ENCODE peak calls at places on chromosomes 6 and 20, in five cellular contexts. A is lung, Q is H9, S is EL, P is lower leg skin. R is an unnamed sample.

GRCh38 chr20:49846206-49846807 is 33.7 kb downstream of the SLC9A8 start:
- DNase-seq in Q (no peak), A (peak), P (peak), S (peak), R (peak)

GRCh38 chr6:19804362-19805145 is 32.6 kb upstream of the ID4 start:
- DNase-seq in P (peak), Q (peak), A (peak), S (peak), R (peak)

GRCh38 chr6:139820191-139820590 is 445.7 kb upstream of the CITED2 start:
- DNase-seq in Q (no peak), A (no peak), S (peak), P (no peak), R (peak)

GRCh38 chr20:32333988-32334885 is 23.9 kb upstream of the ASXL1 start:
- DNase-seq in A (peak), S (no peak), P (peak), Q (no peak), R (no peak)

GRCh38 chr6:140581601-140582000 is 1207.2 kb upstream of the CITED2 start:
- DNase-seq in A (no peak), P (no peak), S (no peak), Q (no peak), R (no peak)

GRCh38 chr20:25279403-25279802 is 31.5 kb downstream of the PYGB start:
- DNase-seq in A (no peak), S (no peak), Q (no peak), P (no peak), R (peak)

GRCh38 chr20:259991-260390 is 2.5 kb downstream of the DEFB132 start:
- DNase-seq in S (no peak), P (no peak), A (no peak), Q (no peak), R (no peak)

GRCh38 chr6:116971959-116972358 is 94.9 kb downstream of the RFX6 start:
- DNase-seq in A (no peak), Q (no peak), P (no peak), S (peak), R (no peak)

GRCh38 chr6:123715243-123715863 is 78.6 kb upstream of the TRDN start:
- DNase-seq in A (no peak), S (peak), P (no peak), Q (no peak), R (no peak)

GRCh38 chr20:49973964-49974363 is 8.8 kb upstream of the SNAI1 start:
- DNase-seq in Q (no peak), A (no peak), P (no peak), S (no peak), R (no peak)

GRCh38 chr6:46199387-46199786 is 28.6 kb upstream of the ENPP5 start:
- DNase-seq in A (no peak), Q (no peak), P (no peak), S (no peak), R (no peak)